ENCODE peak calls at places on chromosomes 16 and 17, in six cellular contexts. L is heart left ventricle, B is HCT116, J is ovary, Q is endothelial cell of umbilical vein, R is suprapubic skin. U is an unnamed sample. For H3K4me1, the result is how much of the 10 kb centered on the place peaks cover.

GRCh38 chr16:3266873-3267537 is 10.6 kb upstream of the MEFV start:
- DNase-seq in Q (peak), R (no peak), B (peak), J (no peak), L (no peak), U (no peak)

GRCh38 chr17:10447035-10447931 is 22.1 kb downstream of the MYH4 start:
- DNase-seq in B (no peak), R (no peak), J (no peak), Q (no peak), L (no peak), U (no peak)

GRCh38 chr17:75587718-75588545 is at the start of gene MYO15B:
- DNase-seq in J (peak), Q (peak), B (no peak), R (peak), L (peak), U (peak)

GRCh38 chr16:87615621-87616041 is 13.3 kb downstream of the JPH3 start:
- DNase-seq in R (no peak), J (no peak), B (no peak), L (no peak), Q (no peak), U (no peak)

GRCh38 chr17:1505586-1505985 is 10.8 kb downstream of the INPP5K start:
- DNase-seq in L (no peak), J (no peak), B (no peak), R (no peak), Q (no peak), U (no peak)

GRCh38 chr16:987846-988245 is 6.3 kb downstream of the SOX8 start:
- DNase-seq in Q (no peak), J (no peak), B (no peak), L (no peak), R (no peak), U (no peak)

GRCh38 chr17:81095608-81095888 is 60.6 kb downstream of the BAIAP2 start:
- DNase-seq in L (no peak), J (no peak), B (no peak), Q (no peak), R (no peak), U (no peak)

GRCh38 chr17:73749337-73749807 is 105.1 kb upstream of the SDK2 start:
- DNase-seq in R (no peak), Q (no peak), B (no peak), J (no peak), L (no peak), U (no peak)

GRCh38 chr16:25177831-25178688 is 38.7 kb upstream of the AQP8 start:
- DNase-seq in Q (no peak), L (no peak), J (peak), B (no peak), R (no peak), U (peak)

GRCh38 chr16:89061590-89062380 is 31.9 kb upstream of the ACSF3 start:
- DNase-seq in L (no peak), R (no peak), B (no peak), J (no peak), Q (no peak), U (no peak)

GRCh38 chr17:68356520-68356919 is 65.2 kb downstream of the ARSG start:
- DNase-seq in J (no peak), Q (no peak), B (no peak), L (no peak), R (no peak), U (peak)

GRCh38 chr16:89197033-89197632 is 3.2 kb downstream of the SLC22A31 start:
- DNase-seq in B (no peak), R (no peak), L (no peak), Q (no peak), J (no peak), U (no peak)

DNA sequence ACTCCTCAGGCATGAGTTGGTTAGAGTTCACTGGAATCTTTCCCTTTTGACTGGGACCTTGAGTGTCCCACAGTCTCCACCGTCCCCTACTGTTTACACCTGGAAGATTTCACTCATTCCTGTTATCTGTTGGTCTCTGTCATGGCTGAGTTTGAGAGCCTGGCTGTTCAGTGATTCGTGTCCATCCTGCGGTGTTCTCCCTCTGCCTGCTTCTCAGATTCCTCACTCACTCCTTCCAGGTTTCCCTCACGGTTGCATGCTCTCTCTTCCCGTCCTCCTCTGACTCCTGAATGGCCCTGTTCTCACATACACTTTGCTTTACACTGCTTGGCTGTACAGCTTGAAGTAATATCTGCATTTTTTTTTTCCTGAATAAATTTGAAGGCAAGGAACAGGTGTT is 24.5 kb downstream of the OR1D5 start:
- DNase-seq in R (no peak), L (no peak), J (no peak), B (no peak), Q (no peak), U (no peak)
- TF ChIP-seq CTCF in R (no peak), L (no peak), J (no peak), B (no peak), Q (no peak), U (no peak)

GRCh38 chr17:15892679-15893332 is 52.1 kb upstream of the ADORA2B start:
- DNase-seq in L (no peak), R (no peak), J (no peak), Q (no peak), B (no peak), U (no peak)

GRCh38 chr17:15894913-15895658 is 49.8 kb upstream of the ADORA2B start:
- DNase-seq in L (no peak), J (no peak), B (no peak), R (no peak), Q (no peak), U (peak)

GRCh38 chr17:15892244-15892643 is 52.7 kb upstream of the ADORA2B start:
- DNase-seq in B (no peak), R (no peak), L (no peak), Q (no peak), J (no peak), U (no peak)

GRCh38 chr17:15893333-15894024 is 51.5 kb upstream of the ADORA2B start:
- DNase-seq in L (no peak), Q (peak), R (no peak), J (no peak), B (no peak), U (no peak)

DNA sequence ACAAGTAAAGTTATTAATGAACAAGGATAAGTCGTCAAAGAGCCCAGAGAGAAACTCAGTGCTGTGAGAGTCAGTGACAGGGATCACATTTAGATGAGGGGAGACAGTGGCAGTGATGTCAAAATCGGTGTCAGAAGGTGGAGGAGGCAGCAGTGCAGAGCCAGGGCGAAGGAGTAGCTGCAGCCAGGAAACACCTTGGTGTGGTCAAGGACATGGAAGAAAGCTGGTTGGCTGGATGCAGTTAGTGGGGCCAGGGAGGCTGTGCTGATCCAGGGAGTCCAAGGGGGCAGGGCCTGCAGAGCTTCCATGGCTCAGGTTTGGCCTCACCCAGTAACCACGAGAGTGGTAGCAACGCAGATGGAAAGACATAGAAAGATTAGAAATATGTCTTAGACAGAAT is 50.7 kb upstream of the ADORA2B start:
- DNase-seq in J (no peak), B (no peak), R (no peak), Q (no peak), L (no peak), U (no peak)
- H3K4me1 ChIP-seq in J (under half), B (under half), R (under half), Q (under half), L (under half), U (under half)

DNA sequence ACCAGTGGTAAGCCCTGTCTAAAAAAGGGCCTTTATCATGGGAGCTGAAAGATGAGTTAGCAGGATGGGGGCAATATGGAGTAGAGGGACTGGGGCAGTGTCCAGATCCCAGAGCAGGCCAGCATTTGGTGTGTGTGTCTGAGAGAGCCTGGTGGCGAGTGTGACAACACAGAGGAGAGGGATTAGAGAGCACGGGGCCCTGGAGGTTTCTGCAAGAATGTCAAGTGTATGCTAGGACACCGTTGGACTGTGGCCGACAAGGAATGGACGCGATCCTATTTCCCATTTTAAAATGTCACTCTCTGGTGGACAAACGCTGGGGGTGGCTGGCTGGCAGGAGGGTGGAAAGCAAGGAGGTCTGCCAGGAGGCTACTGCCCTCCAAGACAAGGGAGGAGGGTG is 12.4 kb downstream of the TAC4 start:
- DNase-seq in Q (no peak), B (no peak), L (no peak), R (no peak), J (no peak), U (no peak)
- TF ChIP-seq POLR2A in Q (no peak), B (no peak), L (no peak), R (no peak), J (no peak), U (no peak)

GRCh38 chr17:50508573-50509460 is 578 bp downstream of the MYCBPAP start:
- DNase-seq in R (no peak), L (no peak), B (no peak), J (no peak), Q (no peak), U (no peak)
- TF ChIP-seq CTCF in R (no peak), L (no peak), B (no peak), J (no peak), Q (no peak), U (no peak)

GRCh38 chr17:50691550-50692447 is 15.9 kb downstream of the ANKRD40 start:
- DNase-seq in R (peak), Q (no peak), J (no peak), L (no peak), B (no peak), U (peak)
- H3K4me1 ChIP-seq in R (under half), Q (under half), J (under half), L (under half), B (half or more), U (half or more)